ENCODE peak calls at places on chromosomes 6 and 20, in six cellular contexts. N is GM03348, X is mesenchymal stem cell, F is OCI-LY7, D is GM23248, E is WTC11. B is an unnamed sample.

GRCh38 chr6:16762265-16762546 is 946 bp upstream of the ATXN1 start:
- DNase-seq in N (peak; percentile 25), X (peak; percentile 73), F (no peak), D (peak; percentile 70), E (no peak), B (no peak)

GRCh38 chr6:5215799-5216198 is 45.0 kb downstream of the LYRM4 start:
- DNase-seq in N (no peak), X (no peak), F (no peak), D (no peak), E (no peak), B (no peak)

GRCh38 chr20:19840111-19840705 is 82.2 kb downstream of the RIN2 start:
- DNase-seq in N (no peak), X (no peak), F (no peak), D (no peak), E (no peak), B (no peak)

GRCh38 chr20:60073086-60073485 is 114.9 kb downstream of the CDH26 start:
- DNase-seq in N (no peak), X (no peak), F (no peak), D (no peak), E (no peak), B (no peak)

GRCh38 chr6:157761331-157761921 is 61.6 kb upstream of the SNX9 start:
- DNase-seq in N (peak; percentile 42), X (peak; percentile 84), F (no peak), D (peak; percentile 84), E (no peak), B (no peak)

GRCh38 chr20:1669304-1669703 is 11.7 kb upstream of the SIRPG start:
- DNase-seq in N (no peak), X (no peak), F (no peak), D (peak; percentile 75), E (no peak), B (no peak)

GRCh38 chr20:33703498-33704137 is 16.5 kb downstream of the PXMP4 start:
- DNase-seq in N (no peak), X (no peak), F (no peak), D (no peak), E (no peak), B (no peak)

GRCh38 chr20:37396520-37397075 is 50.7 kb downstream of the SRC start:
- DNase-seq in N (no peak), X (no peak), F (no peak), D (no peak), E (peak; percentile 89), B (no peak)

GRCh38 chr6:20800229-20800628 is 266.0 kb downstream of the CDKAL1 start:
- DNase-seq in N (no peak), X (no peak), F (no peak), D (no peak), E (no peak), B (no peak)

GRCh38 chr6:155974359-155974758 is 518.7 kb upstream of the NOX3 start:
- DNase-seq in N (no peak), X (no peak), F (no peak), D (no peak), E (no peak), B (no peak)

GRCh38 chr20:37243937-37244571 is 17.6 kb downstream of the GHRH start:
- DNase-seq in N (no peak), X (no peak), F (no peak), D (no peak), E (no peak), B (no peak)

GRCh38 chr6:75296811-75297779 is 12.5 kb upstream of the TMEM30A start:
- DNase-seq in N (peak; percentile 43), X (peak; percentile 75), F (peak; percentile 75), D (peak; percentile 61), E (no peak), B (peak; percentile 39)

GRCh38 chr20:41177636-41178035 is 40.3 kb downstream of the PLCG1 start:
- DNase-seq in N (peak; percentile 92), X (peak; percentile 77), F (no peak), D (peak; percentile 97), E (peak; percentile 9), B (no peak)

GRCh38 chr20:50810842-50811241 is 16.0 kb downstream of the BCAS4 start:
- DNase-seq in N (no peak), X (no peak), F (peak; percentile 68), D (no peak), E (no peak), B (no peak)

GRCh38 chr6:67889682-67889995 is 745.4 kb upstream of the ADGRB3 start:
- DNase-seq in N (no peak), X (peak; percentile 2), F (no peak), D (no peak), E (no peak), B (no peak)

GRCh38 chr6:36024154-36024760 is at the start of gene SLC26A8:
- DNase-seq in N (no peak), X (no peak), F (no peak), D (no peak), E (peak; percentile 60), B (no peak)

GRCh38 chr6:46421239-46421638 is 70.0 kb downstream of the RCAN2 start:
- DNase-seq in N (peak; percentile 27), X (peak; percentile 16), F (no peak), D (peak; percentile 58), E (no peak), B (no peak)

GRCh38 chr6:72657391-72657790 is 35.5 kb downstream of the KCNQ5 start:
- DNase-seq in N (no peak), X (no peak), F (no peak), D (no peak), E (no peak), B (no peak)

GRCh38 chr20:46128310-46129151 is 10.4 kb downstream of the CD40 start:
- DNase-seq in N (peak; percentile 65), X (peak; percentile 21), F (peak; percentile 17), D (peak; percentile 35), E (peak; percentile 71), B (no peak)

GRCh38 chr6:107712523-107713213 is 111.4 kb downstream of the SCML4 start:
- DNase-seq in N (peak; percentile 28), X (peak; percentile 67), F (peak; percentile 69), D (peak; percentile 67), E (no peak), B (no peak)

GRCh38 chr6:43942011-43942442 is 172.0 kb downstream of the VEGFA start:
- DNase-seq in N (no peak), X (no peak), F (no peak), D (no peak), E (no peak), B (no peak)

GRCh38 chr6:118586741-118587485 is 38.8 kb downstream of the PLN start:
- DNase-seq in N (no peak), X (no peak), F (no peak), D (no peak), E (no peak), B (no peak)

GRCh38 chr6:41370488-41371111 is 35.2 kb downstream of the NCR2 start:
- DNase-seq in N (no peak), X (no peak), F (no peak), D (no peak), E (no peak), B (no peak)

GRCh38 chr6:105515054-105515453 is 112.2 kb upstream of the PREP start:
- DNase-seq in N (no peak), X (no peak), F (no peak), D (no peak), E (no peak), B (no peak)

GRCh38 chr20:41135187-41135887 is 2.0 kb upstream of the PLCG1 start:
- DNase-seq in N (peak; percentile 22), X (peak; percentile 45), F (peak; percentile 75), D (peak; percentile 41), E (peak; percentile 73), B (peak; percentile 76)

GRCh38 chr6:5995705-5996686 is 10.7 kb downstream of the NRN1 start:
- DNase-seq in N (peak; percentile 95), X (no peak), F (no peak), D (peak; percentile 92), E (peak; percentile 89), B (no peak)

GRCh38 chr6:117518870-117519269 is 36.4 kb downstream of the DCBLD1 start:
- DNase-seq in N (no peak), X (no peak), F (no peak), D (no peak), E (no peak), B (no peak)

GRCh38 chr6:144466716-144467115 is 181.6 kb downstream of the UTRN start:
- DNase-seq in N (no peak), X (no peak), F (no peak), D (no peak), E (no peak), B (no peak)

GRCh38 chr6:106553440-106553839 is 75.9 kb downstream of the RTN4IP1 start:
- DNase-seq in N (no peak), X (no peak), F (no peak), D (no peak), E (no peak), B (no peak)

GRCh38 chr6:155505560-155505959 is 49.9 kb upstream of the NOX3 start:
- DNase-seq in N (no peak), X (no peak), F (no peak), D (no peak), E (no peak), B (no peak)